ENCODE peak calls at places on chromosomes 12 and 14, in eight cellular contexts. One of them, this sample, is unnamed.

GRCh38 chr14:89344871-89345270 is 72.2 kb downstream of the FOXN3 start:
- DNase-seq in tibial artery: no peak
- DNase-seq in neuronal stem cell: no peak
- DNase-seq in Peyer's patch: no peak
- DNase-seq in psoas muscle: no peak
- DNase-seq in CD8-positive, alpha-beta T cell: no peak
- DNase-seq in mucosa of descending colon: no peak
- DNase-seq in mesenchymal stem cell: no peak
- DNase-seq in this sample: no peak

GRCh38 chr14:96079066-96079465 is 39.9 kb downstream of the C14orf132 start:
- DNase-seq in tibial artery: no peak
- DNase-seq in neuronal stem cell: no peak
- DNase-seq in Peyer's patch: peak
- DNase-seq in psoas muscle: peak
- DNase-seq in CD8-positive, alpha-beta T cell: no peak
- DNase-seq in mucosa of descending colon: no peak
- DNase-seq in mesenchymal stem cell: no peak
- DNase-seq in this sample: no peak

GRCh38 chr12:2988494-2988893 is 29.3 kb downstream of the TEAD4 start:
- DNase-seq in tibial artery: no peak
- DNase-seq in neuronal stem cell: no peak
- DNase-seq in Peyer's patch: no peak
- DNase-seq in psoas muscle: no peak
- DNase-seq in CD8-positive, alpha-beta T cell: no peak
- DNase-seq in mucosa of descending colon: no peak
- DNase-seq in mesenchymal stem cell: no peak
- DNase-seq in this sample: no peak

GRCh38 chr14:98754343-98755025 is 517.5 kb downstream of the BCL11B start:
- DNase-seq in tibial artery: no peak
- DNase-seq in neuronal stem cell: no peak
- DNase-seq in Peyer's patch: no peak
- DNase-seq in psoas muscle: no peak
- DNase-seq in CD8-positive, alpha-beta T cell: no peak
- DNase-seq in mucosa of descending colon: no peak
- DNase-seq in mesenchymal stem cell: no peak
- DNase-seq in this sample: no peak

GRCh38 chr12:54394281-54394719 is 9.8 kb upstream of the ZNF385A start:
- DNase-seq in tibial artery: no peak
- DNase-seq in neuronal stem cell: no peak
- DNase-seq in Peyer's patch: peak
- DNase-seq in psoas muscle: no peak
- DNase-seq in CD8-positive, alpha-beta T cell: no peak
- DNase-seq in mucosa of descending colon: peak
- DNase-seq in mesenchymal stem cell: peak
- DNase-seq in this sample: peak

GRCh38 chr14:77088219-77088618 is 9.8 kb upstream of the CIPC start:
- DNase-seq in tibial artery: no peak
- DNase-seq in neuronal stem cell: no peak
- DNase-seq in Peyer's patch: peak
- DNase-seq in psoas muscle: no peak
- DNase-seq in CD8-positive, alpha-beta T cell: no peak
- DNase-seq in mucosa of descending colon: peak
- DNase-seq in mesenchymal stem cell: no peak
- DNase-seq in this sample: no peak

GRCh38 chr12:96241484-96242256 is 47.5 kb downstream of the ELK3 start:
- DNase-seq in tibial artery: no peak
- DNase-seq in neuronal stem cell: no peak
- DNase-seq in Peyer's patch: peak
- DNase-seq in psoas muscle: no peak
- DNase-seq in CD8-positive, alpha-beta T cell: peak
- DNase-seq in mucosa of descending colon: peak
- DNase-seq in mesenchymal stem cell: peak
- DNase-seq in this sample: peak

GRCh38 chr12:113096675-113097461 is 38.7 kb downstream of the RASAL1 start:
- DNase-seq in tibial artery: no peak
- DNase-seq in neuronal stem cell: no peak
- DNase-seq in Peyer's patch: no peak
- DNase-seq in psoas muscle: no peak
- DNase-seq in CD8-positive, alpha-beta T cell: no peak
- DNase-seq in mucosa of descending colon: no peak
- DNase-seq in mesenchymal stem cell: no peak
- DNase-seq in this sample: no peak

GRCh38 chr14:89466460-89466859 is 49.4 kb upstream of the FOXN3 start:
- DNase-seq in tibial artery: no peak
- DNase-seq in neuronal stem cell: no peak
- DNase-seq in Peyer's patch: peak
- DNase-seq in psoas muscle: no peak
- DNase-seq in CD8-positive, alpha-beta T cell: peak
- DNase-seq in mucosa of descending colon: no peak
- DNase-seq in mesenchymal stem cell: no peak
- DNase-seq in this sample: peak

GRCh38 chr12:16863742-16864141 is 257.8 kb upstream of the LMO3 start:
- DNase-seq in tibial artery: no peak
- DNase-seq in neuronal stem cell: no peak
- DNase-seq in Peyer's patch: no peak
- DNase-seq in psoas muscle: no peak
- DNase-seq in CD8-positive, alpha-beta T cell: no peak
- DNase-seq in mucosa of descending colon: no peak
- DNase-seq in mesenchymal stem cell: no peak
- DNase-seq in this sample: no peak

GRCh38 chr14:87411370-87411769 is 581.6 kb downstream of the GALC start:
- DNase-seq in tibial artery: no peak
- DNase-seq in neuronal stem cell: no peak
- DNase-seq in Peyer's patch: no peak
- DNase-seq in psoas muscle: no peak
- DNase-seq in CD8-positive, alpha-beta T cell: no peak
- DNase-seq in mucosa of descending colon: no peak
- DNase-seq in mesenchymal stem cell: no peak
- DNase-seq in this sample: no peak

GRCh38 chr14:76920572-76921175 is 94.5 kb downstream of the LRRC74A start:
- DNase-seq in tibial artery: no peak
- DNase-seq in neuronal stem cell: no peak
- DNase-seq in Peyer's patch: no peak
- DNase-seq in psoas muscle: no peak
- DNase-seq in CD8-positive, alpha-beta T cell: no peak
- DNase-seq in mucosa of descending colon: no peak
- DNase-seq in mesenchymal stem cell: peak
- DNase-seq in this sample: no peak

GRCh38 chr14:23177181-23177580 is 6.3 kb downstream of the SLC7A8 start:
- DNase-seq in tibial artery: no peak
- DNase-seq in neuronal stem cell: no peak
- DNase-seq in Peyer's patch: no peak
- DNase-seq in psoas muscle: no peak
- DNase-seq in CD8-positive, alpha-beta T cell: no peak
- DNase-seq in mucosa of descending colon: peak
- DNase-seq in mesenchymal stem cell: no peak
- DNase-seq in this sample: no peak

GRCh38 chr12:12249216-12250050 is 17.4 kb downstream of the LRP6 start:
- DNase-seq in tibial artery: no peak
- DNase-seq in neuronal stem cell: no peak
- DNase-seq in Peyer's patch: no peak
- DNase-seq in psoas muscle: no peak
- DNase-seq in CD8-positive, alpha-beta T cell: no peak
- DNase-seq in mucosa of descending colon: no peak
- DNase-seq in mesenchymal stem cell: no peak
- DNase-seq in this sample: no peak

GRCh38 chr12:71010143-71010479 is 89.6 kb upstream of the PTPRR start:
- DNase-seq in tibial artery: no peak
- DNase-seq in neuronal stem cell: no peak
- DNase-seq in Peyer's patch: no peak
- DNase-seq in psoas muscle: no peak
- DNase-seq in CD8-positive, alpha-beta T cell: no peak
- DNase-seq in mucosa of descending colon: no peak
- DNase-seq in mesenchymal stem cell: no peak
- DNase-seq in this sample: no peak

GRCh38 chr12:48969847-48970701 is 1.5 kb downstream of the WNT10B start:
- DNase-seq in tibial artery: no peak
- DNase-seq in neuronal stem cell: no peak
- DNase-seq in Peyer's patch: no peak
- DNase-seq in psoas muscle: no peak
- DNase-seq in CD8-positive, alpha-beta T cell: no peak
- DNase-seq in mucosa of descending colon: no peak
- DNase-seq in mesenchymal stem cell: peak
- DNase-seq in this sample: no peak

GRCh38 chr12:74581439-74581838 is 43.8 kb downstream of the ATXN7L3B start:
- DNase-seq in tibial artery: no peak
- DNase-seq in neuronal stem cell: no peak
- DNase-seq in Peyer's patch: no peak
- DNase-seq in psoas muscle: no peak
- DNase-seq in CD8-positive, alpha-beta T cell: no peak
- DNase-seq in mucosa of descending colon: no peak
- DNase-seq in mesenchymal stem cell: no peak
- DNase-seq in this sample: no peak

GRCh38 chr12:74586251-74586650 is 48.6 kb downstream of the ATXN7L3B start:
- DNase-seq in tibial artery: no peak
- DNase-seq in neuronal stem cell: no peak
- DNase-seq in Peyer's patch: no peak
- DNase-seq in psoas muscle: no peak
- DNase-seq in CD8-positive, alpha-beta T cell: no peak
- DNase-seq in mucosa of descending colon: no peak
- DNase-seq in mesenchymal stem cell: no peak
- DNase-seq in this sample: no peak
- H3K4me3 ChIP-seq in tibial artery: no peak
- H3K4me3 ChIP-seq in neuronal stem cell: no peak
- H3K4me3 ChIP-seq in Peyer's patch: no peak
- H3K4me3 ChIP-seq in psoas muscle: no peak
- H3K4me3 ChIP-seq in CD8-positive, alpha-beta T cell: no peak
- H3K4me3 ChIP-seq in mucosa of descending colon: no peak
- H3K4me3 ChIP-seq in mesenchymal stem cell: no peak
- H3K4me3 ChIP-seq in this sample: no peak

DNA sequence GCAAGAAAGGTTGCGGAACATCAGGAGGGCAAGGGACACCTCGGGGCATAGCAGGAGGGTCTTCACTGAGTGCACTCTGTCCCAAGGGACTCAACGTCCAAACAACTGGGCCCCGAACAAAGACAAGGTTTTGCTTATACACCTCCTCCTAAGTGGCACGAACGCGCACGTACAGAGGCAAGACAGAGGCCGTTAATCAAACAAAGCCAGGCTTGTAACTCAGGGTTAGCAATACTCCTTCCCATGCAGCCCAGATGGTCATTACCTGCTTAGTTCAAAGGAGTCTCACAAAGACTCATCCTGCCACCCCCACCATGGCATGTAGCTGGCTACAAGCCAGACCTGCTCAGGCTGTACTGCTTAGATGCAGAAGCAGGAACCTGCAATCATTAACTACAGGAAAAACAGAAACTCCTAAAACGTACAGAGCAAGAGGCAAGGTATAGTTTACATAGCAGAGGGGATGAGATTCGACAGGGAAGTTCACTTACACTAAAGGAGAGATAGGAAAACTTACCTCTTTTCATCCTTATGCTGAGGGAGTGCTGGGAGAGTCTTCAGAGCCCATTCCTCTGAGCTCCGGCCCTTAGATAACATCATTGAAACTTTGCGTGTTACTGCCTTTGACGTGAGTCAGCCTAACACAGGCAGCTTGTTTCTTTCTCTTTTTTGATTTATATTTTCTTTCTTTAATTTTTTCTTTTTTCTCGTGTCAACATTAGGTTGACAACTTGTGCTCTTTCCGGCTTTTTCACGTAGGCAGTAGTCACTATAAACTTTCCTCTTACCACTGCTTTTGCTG is 1319.1 kb downstream of the TMEM121 start:
- DNase-seq in tibial artery: no peak
- DNase-seq in neuronal stem cell: no peak
- DNase-seq in Peyer's patch: peak
- DNase-seq in psoas muscle: no peak
- DNase-seq in CD8-positive, alpha-beta T cell: peak
- DNase-seq in mucosa of descending colon: peak
- DNase-seq in mesenchymal stem cell: no peak
- DNase-seq in this sample: no peak
- H3K4me3 ChIP-seq in tibial artery: peak
- H3K4me3 ChIP-seq in neuronal stem cell: no peak
- H3K4me3 ChIP-seq in Peyer's patch: peak
- H3K4me3 ChIP-seq in psoas muscle: peak
- H3K4me3 ChIP-seq in CD8-positive, alpha-beta T cell: peak
- H3K4me3 ChIP-seq in mucosa of descending colon: no peak
- H3K4me3 ChIP-seq in mesenchymal stem cell: no peak
- H3K4me3 ChIP-seq in this sample: no peak

GRCh38 chr12:51867796-51868428 is 19.4 kb upstream of the FIGNL2 start:
- DNase-seq in tibial artery: no peak
- DNase-seq in neuronal stem cell: no peak
- DNase-seq in Peyer's patch: no peak
- DNase-seq in psoas muscle: peak
- DNase-seq in CD8-positive, alpha-beta T cell: no peak
- DNase-seq in mucosa of descending colon: no peak
- DNase-seq in mesenchymal stem cell: no peak
- DNase-seq in this sample: no peak

GRCh38 chr12:51868821-51869489 is 18.9 kb upstream of the ANKRD33 start:
- DNase-seq in tibial artery: no peak
- DNase-seq in neuronal stem cell: no peak
- DNase-seq in Peyer's patch: no peak
- DNase-seq in psoas muscle: peak
- DNase-seq in CD8-positive, alpha-beta T cell: no peak
- DNase-seq in mucosa of descending colon: no peak
- DNase-seq in mesenchymal stem cell: peak
- DNase-seq in this sample: no peak

GRCh38 chr12:51869931-51870330 is 18.0 kb upstream of the ANKRD33 start:
- DNase-seq in tibial artery: no peak
- DNase-seq in neuronal stem cell: no peak
- DNase-seq in Peyer's patch: no peak
- DNase-seq in psoas muscle: no peak
- DNase-seq in CD8-positive, alpha-beta T cell: no peak
- DNase-seq in mucosa of descending colon: no peak
- DNase-seq in mesenchymal stem cell: no peak
- DNase-seq in this sample: no peak

GRCh38 chr12:51871126-51871525 is 16.8 kb upstream of the ANKRD33 start:
- DNase-seq in tibial artery: no peak
- DNase-seq in neuronal stem cell: no peak
- DNase-seq in Peyer's patch: no peak
- DNase-seq in psoas muscle: peak
- DNase-seq in CD8-positive, alpha-beta T cell: no peak
- DNase-seq in mucosa of descending colon: no peak
- DNase-seq in mesenchymal stem cell: no peak
- DNase-seq in this sample: no peak

DNA sequence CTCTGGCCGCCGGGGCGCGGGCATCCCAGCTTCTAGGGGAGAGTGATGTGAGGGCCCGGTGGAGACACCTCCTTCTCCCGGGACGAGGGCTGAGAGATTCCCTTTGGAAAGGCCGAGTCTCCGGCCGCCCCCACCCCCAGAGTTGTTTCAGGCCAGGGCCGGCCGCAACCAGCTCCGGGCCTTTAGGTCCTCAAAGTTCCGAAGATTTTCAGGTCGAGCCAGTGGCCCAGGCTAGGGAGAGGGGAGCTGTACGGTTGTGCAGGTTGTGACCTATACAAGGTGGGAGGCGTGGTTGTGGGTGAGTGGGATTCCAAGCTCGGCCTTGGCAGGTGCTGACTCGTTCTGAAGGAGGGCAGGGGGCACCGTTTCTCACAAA is 18.4 kb upstream of the ANKRD33 start:
- DNase-seq in tibial artery: no peak
- DNase-seq in neuronal stem cell: no peak
- DNase-seq in Peyer's patch: no peak
- DNase-seq in psoas muscle: peak
- DNase-seq in CD8-positive, alpha-beta T cell: no peak
- DNase-seq in mucosa of descending colon: no peak
- DNase-seq in mesenchymal stem cell: no peak
- DNase-seq in this sample: no peak
- H3K4me3 ChIP-seq in tibial artery: peak
- H3K4me3 ChIP-seq in neuronal stem cell: peak
- H3K4me3 ChIP-seq in Peyer's patch: peak
- H3K4me3 ChIP-seq in psoas muscle: peak
- H3K4me3 ChIP-seq in CD8-positive, alpha-beta T cell: no peak
- H3K4me3 ChIP-seq in mucosa of descending colon: no peak
- H3K4me3 ChIP-seq in mesenchymal stem cell: peak
- H3K4me3 ChIP-seq in this sample: peak

GRCh38 chr14:101812071-101812470 is 50.6 kb downstream of the PPP2R5C start:
- DNase-seq in tibial artery: no peak
- DNase-seq in neuronal stem cell: no peak
- DNase-seq in Peyer's patch: no peak
- DNase-seq in psoas muscle: no peak
- DNase-seq in CD8-positive, alpha-beta T cell: peak
- DNase-seq in mucosa of descending colon: peak
- DNase-seq in mesenchymal stem cell: no peak
- DNase-seq in this sample: no peak
- H3K4me3 ChIP-seq in tibial artery: no peak
- H3K4me3 ChIP-seq in neuronal stem cell: no peak
- H3K4me3 ChIP-seq in Peyer's patch: no peak
- H3K4me3 ChIP-seq in psoas muscle: peak
- H3K4me3 ChIP-seq in CD8-positive, alpha-beta T cell: peak
- H3K4me3 ChIP-seq in mucosa of descending colon: no peak
- H3K4me3 ChIP-seq in mesenchymal stem cell: no peak
- H3K4me3 ChIP-seq in this sample: no peak